ENCODE peak calls at places on chromosomes 16 and 17, in four cellular contexts. Z, J, F and K are unnamed samples.

GRCh38 chr16:11175850-11176341 is 80.1 kb downstream of the SOCS1 start:
- DNase-seq in Z (no peak), J (no peak), F (no peak), K (no peak)

GRCh38 chr16:51549836-51550235 is 398.8 kb upstream of the SALL1 start:
- DNase-seq in Z (no peak), J (no peak), F (peak; percentile 22), K (no peak)

GRCh38 chr17:1019451-1019850 is 22.5 kb downstream of the TIMM22 start:
- DNase-seq in Z (no peak), J (no peak), F (peak; percentile 23), K (no peak)

GRCh38 chr16:67458121-67458641 is 22.8 kb downstream of the ATP6V0D1 start:
- DNase-seq in Z (no peak), J (peak; percentile 23), F (no peak), K (no peak)

GRCh38 chr16:24409045-24409444 is 130.3 kb upstream of the RBBP6 start:
- DNase-seq in Z (peak; percentile 55), J (no peak), F (no peak), K (no peak)

GRCh38 chr17:76751416-76751993 is 13.6 kb downstream of the MFSD11 start:
- DNase-seq in Z (no peak), J (no peak), F (no peak), K (no peak)

GRCh38 chr16:53745126-53745525 is 41.2 kb downstream of the FTO start:
- DNase-seq in Z (peak; percentile 27), J (no peak), F (peak; percentile 59), K (no peak)

GRCh38 chr17:27532269-27533067 is 76.2 kb downstream of the KSR1 start:
- DNase-seq in Z (no peak), J (peak; percentile 27), F (peak; percentile 46), K (no peak)

GRCh38 chr16:10037771-10038170 is 144.5 kb downstream of the GRIN2A start:
- DNase-seq in Z (no peak), J (no peak), F (no peak), K (no peak)

GRCh38 chr17:2264023-2264860 is 39.3 kb downstream of the SMG6 start:
- DNase-seq in Z (no peak), J (no peak), F (peak; percentile 41), K (no peak)

GRCh38 chr17:9028632-9029570 is 7.6 kb downstream of the NTN1 start:
- DNase-seq in Z (no peak), J (no peak), F (no peak), K (no peak)

GRCh38 chr17:56665864-56666263 is 72.4 kb downstream of the NOG start:
- DNase-seq in Z (no peak), J (no peak), F (no peak), K (no peak)

GRCh38 chr17:56656961-56657360 is 63.5 kb downstream of the NOG start:
- DNase-seq in Z (no peak), J (no peak), F (no peak), K (no peak)

GRCh38 chr17:56658648-56659047 is 65.1 kb downstream of the NOG start:
- DNase-seq in Z (no peak), J (no peak), F (no peak), K (no peak)

GRCh38 chr17:56659622-56660021 is 66.1 kb downstream of the NOG start:
- DNase-seq in Z (no peak), J (no peak), F (no peak), K (no peak)

DNA sequence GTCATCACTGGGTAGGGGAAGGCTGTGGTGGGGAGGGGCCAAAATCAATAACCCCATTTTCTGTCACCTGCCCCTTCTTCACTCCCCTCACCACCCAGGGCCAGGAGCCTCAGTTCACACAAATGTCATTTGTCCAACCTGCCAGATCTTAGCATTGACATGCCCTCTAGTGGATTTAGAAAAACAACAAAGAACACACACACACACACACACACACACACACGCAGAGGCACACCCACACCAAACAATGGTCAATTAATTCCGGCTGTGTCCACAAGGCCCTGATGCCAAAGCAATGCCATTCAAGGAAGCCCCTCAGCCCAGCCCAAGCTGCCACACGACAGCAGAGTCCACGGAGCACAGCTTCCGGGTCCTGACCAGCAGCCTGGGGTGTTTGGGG is 68.4 kb downstream of the NOG start:
- DNase-seq in Z (no peak), J (no peak), F (no peak), K (no peak)
- TF ChIP-seq CTCF in Z (no peak), J (no peak), F (no peak), K (no peak)

GRCh38 chr17:44221072-44221861 is 1.8 kb upstream of the UBTF start:
- DNase-seq in Z (peak; percentile 70), J (peak; percentile 81), F (peak; percentile 86), K (no peak)
- TF ChIP-seq CTCF in Z (no peak), J (no peak), F (no peak), K (no peak)

DNA sequence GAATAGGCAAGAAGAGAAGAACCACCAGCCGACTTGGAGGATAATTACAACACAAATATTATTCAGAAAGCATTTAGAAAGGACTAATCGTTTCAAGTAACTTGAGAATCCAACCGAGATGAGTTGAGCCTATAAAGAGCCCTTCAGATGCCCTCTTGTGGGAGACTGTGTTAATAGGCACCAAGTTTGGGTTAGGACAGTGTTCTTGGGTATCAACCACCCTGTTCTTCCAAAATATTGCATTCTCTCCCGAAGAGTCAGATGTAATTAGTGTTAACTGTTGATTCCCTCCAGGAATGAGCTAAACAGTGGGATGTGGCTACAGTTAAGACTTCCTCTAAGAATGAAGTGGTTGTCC is 87.8 kb upstream of the NOL11 start:
- DNase-seq in Z (peak; percentile 31), J (peak; percentile 12), F (peak; percentile 83), K (no peak)
- TF ChIP-seq CTCF in Z (no peak), J (no peak), F (peak; percentile 64), K (peak; percentile 62)

DNA sequence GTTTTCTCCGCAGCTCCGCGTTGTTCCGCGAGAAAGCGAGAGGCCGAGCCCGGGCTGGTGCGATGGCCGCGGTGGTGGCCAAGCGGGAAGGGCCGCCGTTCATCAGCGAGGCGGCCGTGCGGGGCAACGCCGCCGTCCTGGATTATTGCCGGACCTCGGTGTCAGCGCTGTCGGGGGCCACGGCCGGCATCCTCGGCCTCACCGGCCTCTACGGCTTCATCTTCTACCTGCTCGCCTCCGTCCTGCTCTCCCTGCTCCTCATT is 404 bp downstream of the EMC6 start:
- DNase-seq in Z (no peak), J (no peak), F (no peak), K (no peak)
- TF ChIP-seq CTCF in Z (no peak), J (no peak), F (no peak), K (no peak)

GRCh38 chr17:7742729-7743128 is 25.2 kb downstream of the DNAH2 start:
- DNase-seq in Z (no peak), J (no peak), F (no peak), K (no peak)

GRCh38 chr17:7747586-7747985 is 30.0 kb downstream of the DNAH2 start:
- DNase-seq in Z (no peak), J (no peak), F (peak; percentile 84), K (no peak)

GRCh38 chr17:7748098-7748775 is 30.7 kb downstream of the DNAH2 start:
- DNase-seq in Z (no peak), J (no peak), F (peak; percentile 85), K (no peak)

GRCh38 chr17:7744416-7744815 is 26.9 kb downstream of the DNAH2 start:
- DNase-seq in Z (no peak), J (peak; percentile 8), F (peak; percentile 43), K (no peak)

DNA sequence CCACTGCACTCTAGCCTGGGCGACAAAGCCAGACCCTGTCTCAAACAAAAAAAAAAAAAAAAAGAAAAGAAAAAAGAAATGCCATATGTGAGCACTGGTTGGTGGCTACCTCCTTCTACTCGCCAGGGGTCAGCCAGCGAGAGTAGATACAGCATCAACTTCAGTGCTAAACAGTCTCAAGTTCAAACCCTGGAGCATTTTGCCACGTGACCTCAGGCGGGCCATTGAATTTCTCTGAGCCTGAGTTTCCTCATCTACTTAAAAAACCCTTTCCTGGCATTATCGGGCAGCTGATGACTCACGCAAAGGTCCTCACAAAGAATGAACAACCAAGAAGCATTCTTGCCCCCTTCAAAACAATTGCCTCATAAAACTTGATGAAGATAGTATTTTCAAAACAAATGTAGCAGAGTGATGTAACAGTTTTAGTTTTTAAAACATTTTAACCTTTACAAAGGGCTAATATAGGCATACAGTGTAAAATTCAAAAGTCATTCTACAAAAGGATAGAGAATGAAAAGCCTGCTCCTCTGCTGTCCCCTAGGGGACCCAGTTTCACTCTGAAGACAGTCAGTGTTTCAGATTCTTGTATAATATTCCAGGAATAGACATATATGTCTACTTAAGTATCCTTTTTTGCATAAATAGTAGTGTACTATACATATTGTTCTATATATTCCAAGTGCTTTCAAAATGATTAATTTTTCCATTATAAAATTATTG is 28.4 kb downstream of the DNAH2 start:
- DNase-seq in Z (peak; percentile 79), J (no peak), F (peak; percentile 97), K (no peak)
- TF ChIP-seq CTCF in Z (peak; percentile 21), J (no peak), F (peak; percentile 26), K (no peak)

GRCh38 chr16:79451196-79451816 is 149.2 kb downstream of the MAF start:
- DNase-seq in Z (no peak), J (peak; percentile 14), F (no peak), K (no peak)

GRCh38 chr16:79444522-79445040 is 156.0 kb downstream of the MAF start:
- DNase-seq in Z (no peak), J (no peak), F (no peak), K (no peak)

GRCh38 chr16:79449906-79450305 is 150.6 kb downstream of the MAF start:
- DNase-seq in Z (no peak), J (no peak), F (no peak), K (no peak)

DNA sequence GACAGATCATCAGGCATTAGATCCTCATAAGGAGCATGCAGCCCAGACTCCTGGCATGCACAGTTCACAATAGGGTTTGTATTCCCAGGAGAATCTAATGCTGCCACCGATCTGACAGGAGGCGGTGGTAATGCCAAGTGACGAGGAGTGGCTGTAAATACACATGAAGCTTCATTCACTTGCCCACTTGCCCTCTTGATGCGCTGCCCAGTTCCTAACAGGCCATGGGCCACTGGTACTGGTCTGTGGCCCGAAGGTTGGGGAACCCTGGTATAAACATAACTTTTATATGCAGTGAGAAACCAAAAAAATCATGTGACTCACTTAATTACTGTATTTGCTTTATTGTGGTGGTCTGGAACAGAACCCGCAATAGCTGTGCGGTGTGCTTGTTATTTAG is 151.5 kb downstream of the MAF start:
- DNase-seq in Z (no peak), J (no peak), F (no peak), K (no peak)
- TF ChIP-seq CTCF in Z (no peak), J (no peak), F (no peak), K (no peak)

DNA sequence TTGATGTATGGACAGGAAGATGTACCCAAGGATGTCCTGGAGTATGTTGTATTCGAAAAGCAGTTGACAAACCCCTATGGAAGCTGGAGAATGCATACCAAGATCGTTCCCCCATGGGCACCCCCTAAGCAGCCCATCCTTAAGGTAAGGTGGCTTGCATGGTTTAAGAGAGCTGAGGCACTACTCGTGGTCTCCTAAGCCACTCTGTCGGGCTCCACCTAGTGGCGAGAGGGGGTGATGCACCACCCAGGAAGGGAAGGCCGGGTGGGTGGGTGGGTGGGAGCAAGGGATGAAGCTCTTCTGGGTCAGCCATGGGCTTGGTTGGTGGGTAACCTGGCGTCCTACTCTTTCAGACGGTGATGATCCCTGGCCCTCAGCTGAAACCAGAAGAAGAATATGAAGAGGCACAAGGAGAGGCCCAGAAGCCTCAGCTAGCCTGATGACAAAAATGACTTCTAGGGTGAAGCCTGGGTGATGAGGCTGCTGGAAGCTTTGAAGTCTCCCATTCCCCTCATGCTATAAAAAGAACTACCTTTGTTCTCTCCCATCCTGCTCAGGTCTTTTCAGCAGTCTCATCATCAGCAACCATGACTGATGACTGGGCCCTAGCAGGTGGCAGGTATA is 21.5 kb downstream of the GPR179 start:
- DNase-seq in Z (peak; percentile 70), J (peak; percentile 73), F (peak; percentile 62), K (peak; percentile 64)
- TF ChIP-seq CTCF in Z (peak; percentile 83), J (peak; percentile 80), F (peak; percentile 72), K (peak; percentile 71)

GRCh38 chr16:89711601-89712475 is 8.9 kb downstream of the VPS9D1 start:
- DNase-seq in Z (peak; percentile 97), J (peak; percentile 64), F (peak; percentile 76), K (peak; percentile 88)
- TF ChIP-seq CTCF in Z (no peak), J (no peak), F (no peak), K (no peak)